ENCODE peak calls at places on chromosomes 6 and 20, in ten cellular contexts. C is GM23338, Q is NCI-H524 treated with DMSO at 0.1 percent for 48 hours, R is HTR-8/SVneo, A is LHCN-M2, E is AG09309, D is SW480, M is NCI-H2107, K is neural progenitor cell, V is left ventricle myocardium superior. X is an unnamed sample.

GRCh38 chr6:152233547-152234320 is 403.4 kb downstream of the SYNE1 start:
- DNase-seq in D (no peak), Q (no peak), K (no peak), R (no peak), C (no peak), E (no peak), A (no peak), M (no peak), V (no peak), X (no peak)

GRCh38 chr6:4585682-4586468 is 190.3 kb upstream of the CDYL start:
- DNase-seq in V (no peak), R (no peak), K (no peak), A (no peak), M (no peak), C (no peak), D (peak), E (no peak), Q (no peak), X (no peak)

GRCh38 chr6:39416728-39417127 is 94.2 kb upstream of the KCNK16 start:
- DNase-seq in C (no peak), R (peak), E (peak), D (peak), Q (no peak), A (peak), V (no peak), K (no peak), M (no peak), X (no peak)

GRCh38 chr20:23656372-23656771 is 18.6 kb upstream of the CST3 start:
- DNase-seq in M (no peak), A (no peak), R (no peak), C (no peak), V (peak), E (no peak), D (no peak), K (no peak), Q (no peak), X (peak)

GRCh38 chr6:37011656-37012378 is 6.4 kb downstream of the FGD2 start:
- DNase-seq in K (no peak), E (peak), D (no peak), Q (no peak), V (no peak), A (peak), R (no peak), C (no peak), M (no peak), X (no peak)

GRCh38 chr6:155959898-155960297 is 504.3 kb upstream of the NOX3 start:
- DNase-seq in R (no peak), C (no peak), A (no peak), V (no peak), D (peak), E (no peak), M (no peak), K (no peak), Q (no peak), X (no peak)

GRCh38 chr6:48962041-48962440 is 501.0 kb downstream of the MMUT start:
- DNase-seq in C (no peak), R (no peak), Q (no peak), E (no peak), A (no peak), D (no peak), V (no peak), K (no peak), M (no peak), X (no peak)

GRCh38 chr6:66735106-66735890 is 1028.3 kb upstream of the EYS start:
- DNase-seq in D (no peak), C (no peak), R (peak), M (no peak), Q (no peak), V (no peak), A (peak), E (no peak), K (no peak), X (no peak)

GRCh38 chr6:41785689-41786450 is 1.6 kb upstream of the TOMM6 start:
- DNase-seq in A (no peak), D (no peak), K (no peak), V (peak), E (no peak), R (no peak), C (peak), Q (no peak), M (no peak), X (no peak)

GRCh38 chr6:129662980-129663431 is 47.0 kb downstream of the ARHGAP18 start:
- DNase-seq in K (no peak), M (no peak), E (no peak), A (no peak), R (no peak), C (no peak), Q (no peak), V (no peak), D (no peak), X (no peak)

GRCh38 chr20:40472905-40473304 is 216.1 kb downstream of the MAFB start:
- DNase-seq in M (no peak), E (no peak), Q (no peak), R (no peak), K (no peak), D (no peak), V (no peak), A (no peak), C (no peak), X (no peak)

GRCh38 chr6:154154389-154154967 is 115.4 kb downstream of the OPRM1 start:
- DNase-seq in V (no peak), Q (no peak), A (peak), D (peak), M (peak), K (peak), E (peak), C (peak), R (peak), X (peak)

GRCh38 chr6:63440057-63440456 is 120.3 kb upstream of the LGSN start:
- DNase-seq in M (no peak), D (no peak), Q (no peak), A (no peak), E (no peak), C (no peak), R (no peak), V (no peak), K (no peak), X (peak)

GRCh38 chr6:56046576-56046975 is 171.2 kb upstream of the BMP5 start:
- DNase-seq in A (peak), Q (no peak), D (peak), V (peak), R (no peak), M (no peak), C (no peak), K (no peak), E (peak), X (no peak)

GRCh38 chr20:13009682-13010406 is 1.1 kb downstream of the SPTLC3 start:
- DNase-seq in E (peak), D (peak), V (no peak), R (no peak), K (no peak), Q (no peak), A (peak), C (no peak), M (no peak), X (no peak)

GRCh38 chr6:93567164-93567563 is 147.8 kb upstream of the EPHA7 start:
- DNase-seq in M (no peak), R (no peak), Q (no peak), C (no peak), V (no peak), E (no peak), D (no peak), A (peak), K (no peak), X (no peak)

GRCh38 chr20:14878676-14879019 is 541.2 kb upstream of the FLRT3 start:
- DNase-seq in D (no peak), R (no peak), M (no peak), K (no peak), V (no peak), E (no peak), C (no peak), Q (no peak), A (no peak), X (no peak)

X was measured in endodermal cell.